ENCODE peak calls at places on chromosomes 11 and 22, in seven cellular contexts. S is H1, P is GM12878, V is SK-N-SH, E is HCT116, H is HepG2, T is K562. B is an unnamed sample.

GRCh38 chr22:27336151-27337090 is 465.1 kb downstream of the MN1 start:
- DNase-seq in S (peak), P (no peak), V (no peak), E (no peak), H (no peak), T (no peak), B (no peak)

GRCh38 chr11:61728940-61729219 is 23.6 kb upstream of the MYRF start:
- DNase-seq in S (no peak), P (no peak), V (no peak), E (peak), H (no peak), T (no peak), B (no peak)

GRCh38 chr11:87092567-87092966 is 54.8 kb downstream of the TMEM135 start:
- DNase-seq in S (no peak), P (no peak), V (no peak), E (no peak), H (no peak), T (no peak), B (no peak)

GRCh38 chr11:74677131-74677530 is 54.1 kb downstream of the CHRDL2 start:
- DNase-seq in S (peak), P (no peak), V (no peak), E (no peak), H (no peak), T (no peak), B (no peak)

GRCh38 chr11:47306484-47306844 is 36.5 kb downstream of the MADD start:
- DNase-seq in S (no peak), P (no peak), V (no peak), E (no peak), H (no peak), T (no peak), B (peak)

GRCh38 chr11:77502501-77502900 is 28.6 kb upstream of the PAK1 start:
- DNase-seq in S (no peak), P (no peak), V (no peak), E (no peak), H (no peak), T (no peak), B (no peak)

GRCh38 chr11:76203937-76204336 is 2.4 kb downstream of the WNT11 start:
- DNase-seq in S (no peak), P (no peak), V (no peak), E (no peak), H (no peak), T (no peak), B (no peak)

GRCh38 chr11:33899383-33900037 is 7.6 kb upstream of the LMO2 start:
- DNase-seq in S (no peak), P (no peak), V (peak), E (peak), H (no peak), T (peak), B (peak)

GRCh38 chr22:45583504-45583903 is 80.8 kb downstream of the FBLN1 start:
- DNase-seq in S (no peak), P (no peak), V (no peak), E (no peak), H (no peak), T (no peak), B (no peak)

GRCh38 chr22:35544810-35545209 is 4.2 kb downstream of the RASD2 start:
- DNase-seq in S (no peak), P (no peak), V (no peak), E (no peak), H (no peak), T (no peak), B (no peak)

GRCh38 chr22:39405346-39406085 is 5.9 kb downstream of the TAB1 start:
- DNase-seq in S (no peak), P (no peak), V (no peak), E (no peak), H (no peak), T (no peak), B (no peak)

GRCh38 chr11:74749965-74750296 is 1.3 kb downstream of the RNF169 start:
- DNase-seq in S (no peak), P (no peak), V (no peak), E (no peak), H (no peak), T (no peak), B (no peak)

GRCh38 chr22:40043086-40043485 is 48.3 kb downstream of the FAM83F start:
- DNase-seq in S (no peak), P (no peak), V (no peak), E (no peak), H (no peak), T (no peak), B (no peak)

GRCh38 chr11:66663741-66664296 is 13.9 kb downstream of the RBM4B start:
- DNase-seq in S (no peak), P (no peak), V (no peak), E (no peak), H (no peak), T (no peak), B (no peak)

GRCh38 chr22:41565403-41566054 is 4.7 kb downstream of the CSDC2 start:
- DNase-seq in S (no peak), P (no peak), V (no peak), E (peak), H (peak), T (peak), B (no peak)

GRCh38 chr22:47286590-47286989 is 524.1 kb downstream of the TBC1D22A start:
- DNase-seq in S (no peak), P (no peak), V (no peak), E (no peak), H (no peak), T (no peak), B (no peak)

GRCh38 chr22:47287516-47287915 is 525.1 kb downstream of the TBC1D22A start:
- DNase-seq in S (no peak), P (no peak), V (no peak), E (no peak), H (no peak), T (no peak), B (no peak)

GRCh38 chr22:47289316-47289985 is 527.0 kb downstream of the TBC1D22A start:
- DNase-seq in S (no peak), P (no peak), V (no peak), E (no peak), H (no peak), T (no peak), B (no peak)

GRCh38 chr22:47290706-47291430 is 528.4 kb downstream of the TBC1D22A start:
- DNase-seq in S (no peak), P (no peak), V (no peak), E (no peak), H (no peak), T (no peak), B (no peak)

DNA sequence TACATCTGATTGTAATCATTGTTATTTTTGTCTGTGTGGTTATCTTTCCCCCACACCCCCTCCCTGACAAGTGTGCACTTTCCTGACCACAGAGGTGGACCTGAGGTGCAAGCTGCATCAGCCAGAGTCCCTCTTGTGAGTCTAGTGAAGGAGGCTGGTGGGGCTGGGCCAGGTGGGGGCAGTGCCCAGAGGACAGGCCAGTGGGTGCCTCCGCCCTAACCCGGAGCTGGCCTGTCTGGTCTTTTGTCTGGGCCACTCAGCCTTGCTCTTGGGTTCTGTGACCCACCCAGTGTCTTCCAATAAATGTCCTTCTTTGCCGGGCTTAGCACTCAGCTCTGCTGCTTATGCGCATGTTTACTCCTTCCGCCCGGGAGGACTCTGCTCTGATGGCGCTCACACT is 526.2 kb downstream of the TBC1D22A start:
- DNase-seq in S (no peak), P (no peak), V (no peak), E (no peak), H (no peak), T (no peak), B (no peak)
- TF ChIP-seq JUND in S (no peak), P (no peak), V (no peak), E (no peak), H (no peak), T (no peak), B (no peak)

GRCh38 chr11:10116588-10116987 is 177.4 kb downstream of the SBF2 start:
- DNase-seq in S (no peak), P (no peak), V (no peak), E (no peak), H (no peak), T (no peak), B (no peak)
- TF ChIP-seq JUND in S (no peak), P (no peak), V (no peak), E (no peak), H (no peak), T (no peak), B (no peak)

DNA sequence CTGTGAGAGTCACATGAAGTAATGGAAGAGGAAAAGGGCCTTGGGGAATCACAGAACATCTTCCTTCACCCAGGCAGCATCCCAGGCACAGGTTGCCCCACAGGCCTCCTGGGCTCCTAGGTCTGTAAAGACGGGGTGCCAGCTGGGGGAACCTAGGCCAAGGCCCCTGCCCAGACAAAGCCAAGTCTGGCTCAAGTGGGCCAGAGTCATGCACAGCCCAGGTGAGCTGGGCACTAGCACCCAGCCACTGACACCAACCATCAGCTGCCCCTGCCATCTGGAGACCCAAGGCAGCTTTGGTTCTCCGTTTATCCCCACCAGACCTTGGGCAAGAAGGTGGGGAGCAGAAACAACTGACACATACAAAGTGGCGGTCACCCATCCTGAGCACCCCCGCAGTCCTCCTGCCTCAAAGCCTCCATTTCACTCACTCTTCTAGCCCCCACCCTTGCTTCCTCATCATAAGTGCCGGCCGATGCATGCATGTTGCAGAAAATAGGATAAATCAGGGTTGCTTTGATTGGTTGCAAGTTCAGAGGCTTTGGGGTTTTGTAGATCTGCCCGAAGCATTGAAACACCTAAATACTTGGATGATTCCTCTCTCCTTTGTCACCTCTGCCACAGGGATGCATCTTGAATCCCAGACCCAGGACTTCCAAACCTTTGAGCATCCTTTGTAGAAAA is 26.5 kb upstream of the TMPRSS4 start:
- DNase-seq in S (no peak), P (no peak), V (no peak), E (no peak), H (no peak), T (no peak), B (no peak)
- TF ChIP-seq JUND in S (no peak), P (no peak), V (no peak), E (no peak), H (no peak), T (no peak), B (no peak)

GRCh38 chr11:79081441-79082124 is 359.2 kb downstream of the TENM4 start:
- DNase-seq in S (no peak), P (no peak), V (no peak), E (no peak), H (no peak), T (no peak), B (no peak)
- TF ChIP-seq JUND in S (no peak), P (no peak), V (no peak), E (no peak), H (no peak), T (no peak), B (no peak)

DNA sequence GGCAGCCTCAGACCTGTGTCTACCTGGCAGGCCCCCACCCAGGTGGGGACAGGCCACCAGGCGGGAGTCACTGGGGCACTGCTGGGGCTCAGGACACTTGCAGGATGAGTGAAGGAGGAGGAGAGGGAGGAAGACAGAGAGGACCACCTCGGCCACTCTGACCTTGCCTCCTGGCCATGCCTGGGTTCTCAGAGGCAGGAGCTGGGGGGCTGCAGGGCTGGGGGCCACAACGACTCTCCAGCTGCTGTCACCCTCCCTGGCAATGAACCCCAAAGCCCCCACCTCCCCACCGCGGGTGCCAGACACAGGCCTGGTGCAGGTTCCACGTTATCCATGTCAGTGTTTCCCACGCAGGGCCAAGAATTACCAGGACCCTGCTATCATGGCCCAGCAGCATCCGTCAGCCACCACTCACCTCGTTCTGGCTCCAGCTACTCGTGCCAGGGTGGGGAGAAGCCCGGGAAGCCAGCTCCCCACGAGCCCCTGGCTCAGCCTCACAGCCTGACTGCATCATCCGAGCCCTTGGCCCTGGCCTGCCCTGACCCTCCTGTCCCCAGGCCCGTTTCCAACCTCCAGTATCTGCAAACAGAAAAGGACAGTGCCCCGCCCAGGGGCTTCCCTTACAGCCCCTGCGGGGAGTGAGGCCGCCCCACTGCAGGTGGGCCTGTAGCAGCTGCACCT is 62.4 kb downstream of the BRD1 start:
- DNase-seq in S (peak), P (no peak), V (peak), E (no peak), H (no peak), T (no peak), B (no peak)
- TF ChIP-seq JUND in S (no peak), P (no peak), V (no peak), E (no peak), H (no peak), T (no peak), B (no peak)

DNA sequence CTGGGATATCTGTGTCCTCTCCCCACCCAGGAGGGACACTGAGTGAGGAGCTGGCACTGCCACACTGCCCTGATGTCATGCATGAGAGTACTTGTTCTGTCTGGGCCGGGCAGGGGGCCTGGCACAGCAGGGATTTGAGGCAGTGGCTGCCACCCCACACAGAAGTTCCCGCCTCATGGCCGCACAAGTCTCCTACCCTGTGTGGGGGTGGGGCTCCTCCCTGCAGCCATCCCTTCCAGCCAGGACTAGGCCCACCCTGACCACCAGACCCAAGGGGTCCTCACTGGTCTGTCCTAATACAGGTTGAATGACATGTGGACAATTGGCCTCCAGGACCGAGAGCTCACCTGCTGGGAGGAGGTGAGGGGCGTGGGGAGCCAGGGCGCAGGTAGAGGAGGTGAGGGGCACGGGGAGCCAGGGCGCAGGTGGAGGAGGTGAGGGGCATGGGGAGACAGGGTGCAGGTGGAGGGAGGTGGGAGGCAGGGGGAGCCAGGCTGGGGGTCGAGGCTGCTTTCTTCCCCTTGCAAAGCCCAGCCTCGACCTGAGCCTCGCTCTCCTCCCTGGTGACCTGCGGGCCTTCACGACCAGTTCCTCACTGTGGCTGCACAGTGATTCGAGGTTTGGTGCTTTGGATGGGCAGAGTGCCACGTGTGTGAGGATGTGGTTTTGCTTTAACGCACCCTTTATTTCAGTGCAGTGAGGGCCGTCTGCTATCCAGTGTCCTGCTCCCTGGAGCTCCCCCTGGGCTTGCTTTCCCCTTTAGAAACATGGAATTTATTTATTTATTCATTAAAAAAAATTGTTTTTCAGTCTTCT is 7.4 kb downstream of the LZTR1 start:
- DNase-seq in S (no peak), P (no peak), V (no peak), E (no peak), H (no peak), T (no peak), B (no peak)
- TF ChIP-seq JUND in S (no peak), P (no peak), V (no peak), E (no peak), H (no peak), T (no peak), B (no peak)

GRCh38 chr11:30440510-30440909 is 117.6 kb downstream of the ARL14EP start:
- DNase-seq in S (no peak), P (no peak), V (no peak), E (no peak), H (no peak), T (no peak), B (no peak)
- TF ChIP-seq JUND in S (no peak), P (no peak), V (no peak), E (no peak), H (no peak), T (no peak), B (no peak)

B was measured in T47D.